ENCODE peak calls at places on chromosomes 6 and 20, in nine cellular contexts. One of them, this sample, is unnamed.

GRCh38 chr6:124199226-124199625 is 395.6 kb downstream of the NKAIN2 start:
- DNase-seq in NCI-H460: no peak
- DNase-seq in HCEC 1CT: no peak
- DNase-seq in AML-193: no peak
- DNase-seq in GM12865: no peak
- DNase-seq in CD4-positive, CD25-positive, alpha-beta regulatory T cell: no peak
- DNase-seq in left lung: no peak
- DNase-seq in activated T-helper 1 cell treated with anti-CD3 and anti-CD28 coated beads, Interleukin-2, amount 50 U/mL, for 16 hours: no peak
- DNase-seq in neuronal stem cell: no peak
- DNase-seq in this sample: no peak

GRCh38 chr6:168451805-168452204 is 10.8 kb downstream of the SMOC2 start:
- DNase-seq in NCI-H460: no peak
- DNase-seq in HCEC 1CT: no peak
- DNase-seq in AML-193: no peak
- DNase-seq in GM12865: no peak
- DNase-seq in CD4-positive, CD25-positive, alpha-beta regulatory T cell: no peak
- DNase-seq in left lung: no peak
- DNase-seq in activated T-helper 1 cell treated with anti-CD3 and anti-CD28 coated beads, Interleukin-2, amount 50 U/mL, for 16 hours: no peak
- DNase-seq in neuronal stem cell: no peak
- DNase-seq in this sample: no peak

GRCh38 chr20:50434653-50435396 is 75.4 kb upstream of the PTPN1 start:
- DNase-seq in NCI-H460: no peak
- DNase-seq in HCEC 1CT: peak
- DNase-seq in AML-193: peak
- DNase-seq in GM12865: no peak
- DNase-seq in CD4-positive, CD25-positive, alpha-beta regulatory T cell: no peak
- DNase-seq in left lung: no peak
- DNase-seq in activated T-helper 1 cell treated with anti-CD3 and anti-CD28 coated beads, Interleukin-2, amount 50 U/mL, for 16 hours: no peak
- DNase-seq in neuronal stem cell: no peak
- DNase-seq in this sample: no peak

GRCh38 chr6:15351631-15352030 is 105.8 kb downstream of the JARID2 start:
- DNase-seq in NCI-H460: no peak
- DNase-seq in HCEC 1CT: peak
- DNase-seq in AML-193: no peak
- DNase-seq in GM12865: no peak
- DNase-seq in CD4-positive, CD25-positive, alpha-beta regulatory T cell: no peak
- DNase-seq in left lung: no peak
- DNase-seq in activated T-helper 1 cell treated with anti-CD3 and anti-CD28 coated beads, Interleukin-2, amount 50 U/mL, for 16 hours: no peak
- DNase-seq in neuronal stem cell: no peak
- DNase-seq in this sample: no peak

GRCh38 chr6:145815875-145816274 is 1.3 kb upstream of the FBXO30 start:
- DNase-seq in NCI-H460: no peak
- DNase-seq in HCEC 1CT: peak
- DNase-seq in AML-193: no peak
- DNase-seq in GM12865: peak
- DNase-seq in CD4-positive, CD25-positive, alpha-beta regulatory T cell: peak
- DNase-seq in left lung: no peak
- DNase-seq in activated T-helper 1 cell treated with anti-CD3 and anti-CD28 coated beads, Interleukin-2, amount 50 U/mL, for 16 hours: no peak
- DNase-seq in neuronal stem cell: no peak
- DNase-seq in this sample: no peak

GRCh38 chr6:18328549-18328922 is 58.6 kb upstream of the RNF144B start:
- DNase-seq in NCI-H460: no peak
- DNase-seq in HCEC 1CT: no peak
- DNase-seq in AML-193: no peak
- DNase-seq in GM12865: no peak
- DNase-seq in CD4-positive, CD25-positive, alpha-beta regulatory T cell: no peak
- DNase-seq in left lung: no peak
- DNase-seq in activated T-helper 1 cell treated with anti-CD3 and anti-CD28 coated beads, Interleukin-2, amount 50 U/mL, for 16 hours: no peak
- DNase-seq in neuronal stem cell: no peak
- DNase-seq in this sample: no peak

GRCh38 chr20:29497261-29497671 is 1760.2 kb upstream of the DEFB115 start:
- DNase-seq in NCI-H460: peak
- DNase-seq in HCEC 1CT: no peak
- DNase-seq in AML-193: no peak
- DNase-seq in GM12865: peak
- DNase-seq in CD4-positive, CD25-positive, alpha-beta regulatory T cell: no peak
- DNase-seq in left lung: peak
- DNase-seq in activated T-helper 1 cell treated with anti-CD3 and anti-CD28 coated beads, Interleukin-2, amount 50 U/mL, for 16 hours: no peak
- DNase-seq in neuronal stem cell: no peak
- DNase-seq in this sample: no peak

GRCh38 chr20:62363920-62364851 is 2.9 kb downstream of the LAMA5 start:
- DNase-seq in NCI-H460: no peak
- DNase-seq in HCEC 1CT: no peak
- DNase-seq in AML-193: no peak
- DNase-seq in GM12865: no peak
- DNase-seq in CD4-positive, CD25-positive, alpha-beta regulatory T cell: no peak
- DNase-seq in left lung: peak
- DNase-seq in activated T-helper 1 cell treated with anti-CD3 and anti-CD28 coated beads, Interleukin-2, amount 50 U/mL, for 16 hours: no peak
- DNase-seq in neuronal stem cell: no peak
- DNase-seq in this sample: no peak

GRCh38 chr20:24697411-24697810 is 228.0 kb downstream of the SYNDIG1 start:
- DNase-seq in NCI-H460: no peak
- DNase-seq in HCEC 1CT: no peak
- DNase-seq in AML-193: no peak
- DNase-seq in GM12865: no peak
- DNase-seq in CD4-positive, CD25-positive, alpha-beta regulatory T cell: no peak
- DNase-seq in left lung: no peak
- DNase-seq in activated T-helper 1 cell treated with anti-CD3 and anti-CD28 coated beads, Interleukin-2, amount 50 U/mL, for 16 hours: no peak
- DNase-seq in neuronal stem cell: no peak
- DNase-seq in this sample: no peak

GRCh38 chr6:5626727-5627426 is 365.6 kb downstream of the FARS2 start:
- DNase-seq in NCI-H460: no peak
- DNase-seq in HCEC 1CT: no peak
- DNase-seq in AML-193: no peak
- DNase-seq in GM12865: peak
- DNase-seq in CD4-positive, CD25-positive, alpha-beta regulatory T cell: peak
- DNase-seq in left lung: no peak
- DNase-seq in activated T-helper 1 cell treated with anti-CD3 and anti-CD28 coated beads, Interleukin-2, amount 50 U/mL, for 16 hours: no peak
- DNase-seq in neuronal stem cell: no peak
- DNase-seq in this sample: no peak

GRCh38 chr6:163356324-163356723 is 58.2 kb upstream of the QKI start:
- DNase-seq in NCI-H460: no peak
- DNase-seq in HCEC 1CT: no peak
- DNase-seq in AML-193: no peak
- DNase-seq in GM12865: no peak
- DNase-seq in CD4-positive, CD25-positive, alpha-beta regulatory T cell: no peak
- DNase-seq in left lung: peak
- DNase-seq in activated T-helper 1 cell treated with anti-CD3 and anti-CD28 coated beads, Interleukin-2, amount 50 U/mL, for 16 hours: no peak
- DNase-seq in neuronal stem cell: no peak
- DNase-seq in this sample: peak

GRCh38 chr6:116975600-116975999 is 98.6 kb downstream of the RFX6 start:
- DNase-seq in NCI-H460: no peak
- DNase-seq in HCEC 1CT: peak
- DNase-seq in AML-193: no peak
- DNase-seq in GM12865: peak
- DNase-seq in CD4-positive, CD25-positive, alpha-beta regulatory T cell: no peak
- DNase-seq in left lung: no peak
- DNase-seq in activated T-helper 1 cell treated with anti-CD3 and anti-CD28 coated beads, Interleukin-2, amount 50 U/mL, for 16 hours: no peak
- DNase-seq in neuronal stem cell: no peak
- DNase-seq in this sample: no peak

GRCh38 chr6:71529769-71530168 is 241.2 kb downstream of the OGFRL1 start:
- DNase-seq in NCI-H460: no peak
- DNase-seq in HCEC 1CT: no peak
- DNase-seq in AML-193: no peak
- DNase-seq in GM12865: no peak
- DNase-seq in CD4-positive, CD25-positive, alpha-beta regulatory T cell: no peak
- DNase-seq in left lung: no peak
- DNase-seq in activated T-helper 1 cell treated with anti-CD3 and anti-CD28 coated beads, Interleukin-2, amount 50 U/mL, for 16 hours: no peak
- DNase-seq in neuronal stem cell: no peak
- DNase-seq in this sample: no peak

GRCh38 chr6:4209201-4209600 is 73.8 kb upstream of the ECI2 start:
- DNase-seq in NCI-H460: no peak
- DNase-seq in HCEC 1CT: no peak
- DNase-seq in AML-193: no peak
- DNase-seq in GM12865: no peak
- DNase-seq in CD4-positive, CD25-positive, alpha-beta regulatory T cell: peak
- DNase-seq in left lung: no peak
- DNase-seq in activated T-helper 1 cell treated with anti-CD3 and anti-CD28 coated beads, Interleukin-2, amount 50 U/mL, for 16 hours: no peak
- DNase-seq in neuronal stem cell: no peak
- DNase-seq in this sample: no peak

GRCh38 chr6:158565482-158566040 is 5.7 kb downstream of the TMEM181 start:
- DNase-seq in NCI-H460: no peak
- DNase-seq in HCEC 1CT: no peak
- DNase-seq in AML-193: no peak
- DNase-seq in GM12865: no peak
- DNase-seq in CD4-positive, CD25-positive, alpha-beta regulatory T cell: no peak
- DNase-seq in left lung: no peak
- DNase-seq in activated T-helper 1 cell treated with anti-CD3 and anti-CD28 coated beads, Interleukin-2, amount 50 U/mL, for 16 hours: no peak
- DNase-seq in neuronal stem cell: no peak
- DNase-seq in this sample: no peak

GRCh38 chr6:3518356-3518841 is 61.5 kb upstream of the SLC22A23 start:
- DNase-seq in NCI-H460: peak
- DNase-seq in HCEC 1CT: peak
- DNase-seq in AML-193: no peak
- DNase-seq in GM12865: no peak
- DNase-seq in CD4-positive, CD25-positive, alpha-beta regulatory T cell: no peak
- DNase-seq in left lung: no peak
- DNase-seq in activated T-helper 1 cell treated with anti-CD3 and anti-CD28 coated beads, Interleukin-2, amount 50 U/mL, for 16 hours: no peak
- DNase-seq in neuronal stem cell: no peak
- DNase-seq in this sample: no peak

GRCh38 chr6:156933201-156934053 is 156.2 kb downstream of the ARID1B start:
- DNase-seq in NCI-H460: no peak
- DNase-seq in HCEC 1CT: no peak
- DNase-seq in AML-193: no peak
- DNase-seq in GM12865: no peak
- DNase-seq in CD4-positive, CD25-positive, alpha-beta regulatory T cell: no peak
- DNase-seq in left lung: no peak
- DNase-seq in activated T-helper 1 cell treated with anti-CD3 and anti-CD28 coated beads, Interleukin-2, amount 50 U/mL, for 16 hours: no peak
- DNase-seq in neuronal stem cell: peak
- DNase-seq in this sample: peak

GRCh38 chr20:51767018-51767866 is 948 bp downstream of the ATP9A start:
- DNase-seq in NCI-H460: peak
- DNase-seq in HCEC 1CT: no peak
- DNase-seq in AML-193: no peak
- DNase-seq in GM12865: peak
- DNase-seq in CD4-positive, CD25-positive, alpha-beta regulatory T cell: peak
- DNase-seq in left lung: peak
- DNase-seq in activated T-helper 1 cell treated with anti-CD3 and anti-CD28 coated beads, Interleukin-2, amount 50 U/mL, for 16 hours: no peak
- DNase-seq in neuronal stem cell: peak
- DNase-seq in this sample: peak

GRCh38 chr20:44576297-44576696 is 6.1 kb upstream of the PKIG start:
- DNase-seq in NCI-H460: no peak
- DNase-seq in HCEC 1CT: peak
- DNase-seq in AML-193: peak
- DNase-seq in GM12865: peak
- DNase-seq in CD4-positive, CD25-positive, alpha-beta regulatory T cell: peak
- DNase-seq in left lung: no peak
- DNase-seq in activated T-helper 1 cell treated with anti-CD3 and anti-CD28 coated beads, Interleukin-2, amount 50 U/mL, for 16 hours: no peak
- DNase-seq in neuronal stem cell: no peak
- DNase-seq in this sample: no peak

GRCh38 chr6:85574932-85575598 is 18.6 kb downstream of the SNX14 start:
- DNase-seq in NCI-H460: no peak
- DNase-seq in HCEC 1CT: peak
- DNase-seq in AML-193: no peak
- DNase-seq in GM12865: no peak
- DNase-seq in CD4-positive, CD25-positive, alpha-beta regulatory T cell: no peak
- DNase-seq in left lung: no peak
- DNase-seq in activated T-helper 1 cell treated with anti-CD3 and anti-CD28 coated beads, Interleukin-2, amount 50 U/mL, for 16 hours: no peak
- DNase-seq in neuronal stem cell: no peak
- DNase-seq in this sample: no peak

GRCh38 chr20:32780749-32781402 is 18.7 kb downstream of the DNMT3B start:
- DNase-seq in NCI-H460: no peak
- DNase-seq in HCEC 1CT: no peak
- DNase-seq in AML-193: no peak
- DNase-seq in GM12865: no peak
- DNase-seq in CD4-positive, CD25-positive, alpha-beta regulatory T cell: no peak
- DNase-seq in left lung: no peak
- DNase-seq in activated T-helper 1 cell treated with anti-CD3 and anti-CD28 coated beads, Interleukin-2, amount 50 U/mL, for 16 hours: no peak
- DNase-seq in neuronal stem cell: peak
- DNase-seq in this sample: no peak

This sample was measured in nephron progenitor cell.